ENCODE peak calls at places on chromosomes 12 and 14, in four cellular contexts. H is GM12892, X is heart left ventricle, I is A549. K is an unnamed sample.

GRCh38 chr12:67366530-67367196 is 97.5 kb downstream of the CAND1 start:
- DNase-seq in X (no peak), H (no peak), I (no peak), K (no peak)

GRCh38 chr14:101369194-101369915 is 191.9 kb upstream of the DIO3 start:
- DNase-seq in I (no peak), H (no peak), X (no peak), K (no peak)

GRCh38 chr12:80443974-80444666 is at the start of gene PTPRQ:
- DNase-seq in I (peak), X (no peak), H (no peak), K (no peak)

GRCh38 chr12:58288191-58288590 is 346.8 kb downstream of the ATP23 start:
- DNase-seq in X (no peak), H (no peak), I (no peak), K (no peak)

GRCh38 chr12:124301084-124301654 is 6.3 kb downstream of the RFLNA start:
- DNase-seq in I (no peak), H (no peak), X (no peak), K (no peak)

GRCh38 chr14:87142568-87143211 is 850.3 kb downstream of the GALC start:
- DNase-seq in I (no peak), X (no peak), H (no peak), K (no peak)

GRCh38 chr14:33512201-33512600 is 438.7 kb downstream of the EGLN3 start:
- DNase-seq in I (no peak), X (no peak), H (no peak), K (no peak)

GRCh38 chr14:37591941-37592287 is 3.1 kb downstream of the FOXA1 start:
- DNase-seq in H (no peak), X (no peak), I (peak), K (no peak)

GRCh38 chr12:130992448-130992847 is 38.7 kb downstream of the ADGRD1 start:
- DNase-seq in I (no peak), H (no peak), X (no peak), K (no peak)

GRCh38 chr12:124837958-124838803 is 25.5 kb downstream of the SCARB1 start:
- DNase-seq in I (peak), H (no peak), X (peak), K (no peak)

GRCh38 chr12:46300906-46301305 is 32.1 kb upstream of the SLC38A1 start:
- DNase-seq in X (no peak), I (no peak), H (no peak), K (no peak)

GRCh38 chr12:1022032-1022970 is 31.3 kb downstream of the ERC1 start:
- DNase-seq in I (no peak), H (no peak), X (no peak), K (no peak)

GRCh38 chr12:57943438-57944080 is 2.2 kb downstream of the ATP23 start:
- DNase-seq in H (no peak), I (no peak), X (no peak), K (no peak)

GRCh38 chr12:115385141-115385540 is 701.2 kb upstream of the TBX3 start:
- DNase-seq in H (no peak), X (no peak), I (no peak), K (no peak)

GRCh38 chr12:111313833-111314259 is 55.0 kb downstream of the PHETA1 start:
- DNase-seq in H (peak), X (peak), I (peak), K (peak)

GRCh38 chr14:96164861-96165490 is 39.7 kb upstream of the BDKRB2 start:
- DNase-seq in X (no peak), H (no peak), I (no peak), K (no peak)

GRCh38 chr14:106845286-106846087 is 1319.1 kb downstream of the TMEM121 start:
- DNase-seq in I (peak), H (peak), X (no peak), K (no peak)

GRCh38 chr14:32697704-32698103 is 241.0 kb upstream of the NPAS3 start:
- DNase-seq in X (no peak), I (no peak), H (no peak), K (no peak)

GRCh38 chr12:22406622-22407021 is 72.1 kb upstream of the ST8SIA1 start:
- DNase-seq in H (no peak), I (no peak), X (no peak), K (no peak)

GRCh38 chr12:6963016-6963731 is 7.3 kb downstream of the PHB2 start:
- DNase-seq in I (no peak), H (no peak), X (no peak), K (no peak)

GRCh38 chr14:75981426-75981825 is 369 bp downstream of the TGFB3 start:
- DNase-seq in X (no peak), I (no peak), H (peak), K (peak)

GRCh38 chr14:62126885-62127478 is 364.8 kb downstream of the SNAPC1 start:
- DNase-seq in H (no peak), I (peak), X (no peak), K (no peak)

GRCh38 chr14:75732888-75733287 is 71.8 kb downstream of the TTLL5 start:
- DNase-seq in X (no peak), H (no peak), I (no peak), K (no peak)

GRCh38 chr12:47942327-47943230 is 20.8 kb upstream of the TMEM106C start:
- DNase-seq in I (no peak), X (no peak), H (peak), K (no peak)

GRCh38 chr12:64673490-64674169 is 63.3 kb downstream of the RASSF3 start:
- DNase-seq in H (no peak), I (no peak), X (no peak), K (no peak)

GRCh38 chr14:61213930-61214329 is 67.2 kb downstream of the TMEM30B start:
- DNase-seq in H (no peak), I (no peak), X (no peak), K (no peak)

GRCh38 chr12:96108321-96108720 is 72.9 kb upstream of the LTA4H start:
- DNase-seq in H (no peak), X (peak), I (peak), K (no peak)

GRCh38 chr14:74510211-74510931 is 16.8 kb downstream of the ISCA2 start:
- DNase-seq in H (no peak), X (peak), I (no peak), K (no peak)

GRCh38 chr12:49366652-49367380 is 446 bp upstream of the SPATS2 start:
- DNase-seq in X (peak), I (peak), H (peak), K (peak)

GRCh38 chr12:49365542-49365941 is 1.7 kb upstream of the SPATS2 start:
- DNase-seq in I (no peak), X (no peak), H (no peak), K (no peak)

GRCh38 chr12:49369723-49370145 is 2.5 kb downstream of the SPATS2 start:
- DNase-seq in H (peak), X (no peak), I (peak), K (no peak)

GRCh38 chr12:49368240-49368600 is 958 bp downstream of the SPATS2 start:
- DNase-seq in I (no peak), X (no peak), H (no peak), K (no peak)

GRCh38 chr12:49367381-49368239 is at the start of gene SPATS2:
- DNase-seq in X (peak), I (peak), H (no peak), K (no peak)
- TF ChIP-seq POLR2A in X (no peak), I (peak), H (no peak), K (no peak)

GRCh38 chr12:104354868-104355570 is 51.5 kb downstream of the EID3 start:
- DNase-seq in X (no peak), I (no peak), H (no peak), K (no peak)

GRCh38 chr12:104356231-104357115 is 52.9 kb downstream of the EID3 start:
- DNase-seq in I (peak), X (no peak), H (no peak), K (no peak)

GRCh38 chr12:104357431-104357952 is 54.0 kb downstream of the EID3 start:
- DNase-seq in I (peak), X (no peak), H (no peak), K (no peak)

GRCh38 chr12:104354167-104354867 is 50.8 kb downstream of the EID3 start:
- DNase-seq in I (peak), X (no peak), H (no peak), K (no peak)

DNA sequence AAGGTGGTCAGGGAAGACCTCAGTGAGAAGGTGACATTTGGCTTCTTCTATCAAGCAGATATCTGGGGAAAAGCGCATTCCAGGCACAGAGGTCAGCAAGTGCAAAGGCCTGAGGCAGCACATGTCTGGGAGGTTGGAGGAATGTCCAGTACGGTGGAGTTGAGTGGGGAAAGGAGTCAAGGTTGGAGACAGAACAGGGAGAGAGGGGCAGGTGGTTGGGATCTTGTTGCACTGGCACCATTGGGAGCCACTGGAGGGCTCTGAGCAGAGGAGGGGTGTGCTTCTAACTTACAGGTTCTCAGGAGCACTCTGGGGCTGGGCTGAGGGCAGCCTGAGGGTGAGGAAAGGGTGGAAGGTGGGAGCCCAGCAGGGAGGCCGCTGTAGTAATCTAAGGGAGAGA is 52.1 kb downstream of the EID3 start:
- DNase-seq in X (no peak), I (peak), H (no peak), K (no peak)
- TF ChIP-seq POLR2A in X (no peak), I (no peak), H (no peak), K (no peak)

GRCh38 chr14:70832536-70833305 is 23.4 kb upstream of the MAP3K9 start:
- DNase-seq in X (no peak), I (no peak), H (no peak), K (no peak)

GRCh38 chr14:70831382-70831781 is 22.1 kb upstream of the MAP3K9 start:
- DNase-seq in I (no peak), H (no peak), X (no peak), K (no peak)

GRCh38 chr14:70833884-70834283 is 24.6 kb upstream of the MAP3K9 start:
- DNase-seq in I (no peak), H (no peak), X (no peak), K (no peak)

GRCh38 chr14:70838076-70838475 is 28.8 kb upstream of the MAP3K9 start:
- DNase-seq in H (no peak), X (no peak), I (no peak), K (no peak)

DNA sequence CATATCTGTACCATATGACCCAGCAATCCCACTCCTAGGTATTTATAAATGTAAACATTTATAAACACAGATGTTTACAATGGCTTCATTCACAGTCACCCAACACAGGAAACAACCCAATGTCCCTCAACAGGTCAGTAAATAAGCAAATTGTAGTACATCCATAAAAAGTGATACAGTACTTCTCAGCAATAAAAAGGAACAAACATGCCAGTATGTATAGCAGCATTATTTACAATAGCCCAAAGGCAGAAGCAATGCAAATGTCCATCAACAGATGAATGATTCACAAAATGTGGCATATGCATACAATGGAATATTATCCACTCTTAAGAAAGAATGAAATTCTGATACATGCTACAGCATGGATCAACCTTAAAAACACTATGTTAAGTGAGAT is 27.6 kb upstream of the MAP3K9 start:
- DNase-seq in X (no peak), H (no peak), I (no peak), K (no peak)
- TF ChIP-seq POLR2A in X (no peak), H (no peak), I (no peak), K (no peak)

DNA sequence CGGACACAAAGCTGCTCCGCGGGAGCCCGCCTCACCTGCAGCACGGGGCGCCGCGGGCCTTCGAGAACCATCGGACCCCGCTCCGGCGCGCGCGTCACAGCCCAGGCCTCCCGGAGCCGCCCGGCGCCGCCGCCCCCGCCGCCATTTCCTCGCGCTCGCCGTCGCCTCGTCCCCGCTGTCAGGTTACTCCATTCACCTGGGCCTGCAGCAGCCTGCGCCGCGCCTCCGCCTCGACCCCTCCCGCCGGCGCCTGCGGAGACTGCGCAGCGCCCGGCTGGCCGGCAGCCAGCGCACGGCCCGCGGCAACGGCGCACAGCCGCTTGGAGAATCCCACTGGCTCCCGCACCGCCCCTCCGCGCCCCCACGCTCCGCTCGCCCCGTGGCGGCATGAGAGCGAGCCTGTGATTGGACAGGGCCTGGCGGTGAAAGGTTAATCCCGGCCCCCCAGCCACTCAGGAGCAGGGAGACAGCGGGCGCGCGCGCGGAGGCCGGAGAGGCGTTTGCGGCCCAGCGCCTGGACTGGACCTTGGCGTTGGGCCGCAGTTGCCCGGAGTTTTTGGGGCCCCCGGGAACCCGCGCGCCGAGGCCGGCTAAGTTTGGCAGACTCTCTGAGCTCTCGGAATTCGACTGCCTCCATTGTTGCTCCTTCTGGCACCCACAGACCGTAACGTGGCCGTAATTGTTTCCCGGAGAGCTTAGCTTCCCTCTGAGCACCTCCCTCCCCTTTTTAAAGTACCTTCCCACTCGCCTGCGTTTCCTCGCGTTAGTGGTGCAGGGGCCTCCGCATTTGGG is at the start of gene DICER1:
- DNase-seq in I (peak), X (peak), H (peak), K (peak)
- TF ChIP-seq POLR2A in I (peak), X (no peak), H (peak), K (peak)

DNA sequence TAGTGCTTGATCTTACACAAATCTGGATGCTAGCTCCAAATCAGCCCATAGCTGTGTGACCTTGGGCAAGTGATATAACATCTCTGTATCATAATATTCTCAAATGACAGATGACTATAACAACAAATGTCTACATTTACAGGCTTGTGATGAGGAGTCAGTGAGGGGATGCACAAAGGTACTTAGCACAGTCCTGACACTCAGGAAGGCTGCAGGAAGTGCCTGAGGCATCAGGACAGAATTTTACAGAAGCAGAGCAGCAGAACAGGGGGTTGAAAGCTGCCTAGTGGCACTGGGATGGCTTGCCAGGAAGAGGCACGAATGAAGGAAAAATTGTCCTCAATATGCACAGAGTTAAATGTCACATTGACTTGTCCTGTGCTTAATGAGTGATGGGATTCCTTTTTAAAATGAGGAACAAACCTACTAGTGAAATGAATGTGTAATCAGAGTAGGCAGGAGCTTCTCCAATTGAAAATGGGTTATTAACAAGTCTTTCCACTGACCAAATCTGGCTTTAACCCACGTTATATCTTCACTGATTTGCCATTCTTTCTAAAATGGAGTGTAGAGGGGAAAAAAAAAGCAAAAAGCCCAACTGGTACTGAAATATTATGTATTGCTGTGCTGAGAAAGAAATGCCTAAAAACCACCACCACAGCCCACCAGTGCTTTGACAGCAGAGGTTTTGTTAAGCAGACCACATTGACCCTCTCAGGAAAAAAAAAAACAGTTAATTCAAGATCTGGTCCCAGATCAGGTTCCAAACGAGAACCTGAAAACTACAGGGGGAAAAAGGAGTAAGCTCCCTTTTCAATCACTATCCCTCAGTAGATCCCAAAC is 11.6 kb downstream of the BTG1 start:
- DNase-seq in I (no peak), H (no peak), X (no peak), K (no peak)
- TF ChIP-seq POLR2A in I (no peak), H (no peak), X (no peak), K (no peak)

GRCh38 chr14:82951171-82951570 is 1417.5 kb upstream of the SEL1L start:
- DNase-seq in H (no peak), I (no peak), X (no peak), K (no peak)
- TF ChIP-seq POLR2A in H (no peak), I (no peak), X (no peak), K (no peak)

GRCh38 chr12:62601765-62602444 is 135.3 kb downstream of the MON2 start:
- DNase-seq in I (no peak), H (no peak), X (no peak), K (no peak)

GRCh38 chr12:62603811-62604098 is 137.1 kb downstream of the MON2 start:
- DNase-seq in I (no peak), H (no peak), X (no peak), K (no peak)

GRCh38 chr12:62604373-62604772 is 137.7 kb downstream of the MON2 start:
- DNase-seq in H (no peak), X (no peak), I (no peak), K (no peak)

GRCh38 chr12:62602445-62603060 is 135.9 kb downstream of the MON2 start:
- DNase-seq in I (peak), X (peak), H (peak), K (peak)

GRCh38 chr12:62603061-62603810 is 136.6 kb downstream of the MON2 start:
- DNase-seq in I (peak), X (peak), H (peak), K (peak)
- TF ChIP-seq POLR2A in I (peak), X (no peak), H (peak), K (peak)

GRCh38 chr14:64755661-64756265 is 51.5 kb downstream of the PLEKHG3 start:
- DNase-seq in X (no peak), H (no peak), I (no peak), K (no peak)
- TF ChIP-seq POLR2A in X (no peak), H (no peak), I (no peak), K (no peak)

K was measured in GM12891.